ENCODE peak calls at places on chromosomes 11 and 22, in ten cellular contexts. One of them, this sample, is unnamed.
A peak's percentile ranks its signal among the peaks of the same experiment; 100 is the strongest.

GRCh38 chr11:115941481-115941993 is 437.3 kb upstream of the CADM1 start:
- DNase-seq in lung: no peak
- DNase-seq in HCT116: no peak
- DNase-seq in body of pancreas: peak; percentile 77
- DNase-seq in CD4-positive, alpha-beta T cell: no peak
- DNase-seq in ovary: peak; percentile 41
- DNase-seq in hepatocyte: no peak
- DNase-seq in SK-N-SH: no peak
- DNase-seq in transverse colon: peak; percentile 22
- DNase-seq in gastrocnemius medialis: no peak
- DNase-seq in this sample: peak; percentile 10

GRCh38 chr11:68988486-68988885 is 7.7 kb upstream of the MRGPRD start:
- DNase-seq in HCT116: no peak
- DNase-seq in gastrocnemius medialis: no peak
- DNase-seq in lung: no peak
- DNase-seq in SK-N-SH: no peak
- DNase-seq in body of pancreas: no peak
- DNase-seq in ovary: no peak
- DNase-seq in CD4-positive, alpha-beta T cell: no peak
- DNase-seq in hepatocyte: no peak
- DNase-seq in transverse colon: no peak
- DNase-seq in this sample: no peak

GRCh38 chr11:95897731-95898130 is 26.2 kb downstream of the MTMR2 start:
- DNase-seq in CD4-positive, alpha-beta T cell: no peak
- DNase-seq in lung: no peak
- DNase-seq in ovary: no peak
- DNase-seq in HCT116: no peak
- DNase-seq in transverse colon: no peak
- DNase-seq in hepatocyte: no peak
- DNase-seq in gastrocnemius medialis: no peak
- DNase-seq in SK-N-SH: no peak
- DNase-seq in body of pancreas: no peak
- DNase-seq in this sample: no peak

GRCh38 chr11:75491465-75491864 is 34.3 kb downstream of the GDPD5 start:
- DNase-seq in gastrocnemius medialis: no peak
- DNase-seq in ovary: no peak
- DNase-seq in lung: no peak
- DNase-seq in HCT116: no peak
- DNase-seq in transverse colon: no peak
- DNase-seq in body of pancreas: no peak
- DNase-seq in hepatocyte: no peak
- DNase-seq in CD4-positive, alpha-beta T cell: no peak
- DNase-seq in SK-N-SH: no peak
- DNase-seq in this sample: no peak

GRCh38 chr22:23675502-23676415 is 15.1 kb upstream of the RGL4 start:
- DNase-seq in CD4-positive, alpha-beta T cell: no peak
- DNase-seq in ovary: no peak
- DNase-seq in HCT116: no peak
- DNase-seq in body of pancreas: peak; percentile 56
- DNase-seq in transverse colon: peak; percentile 60
- DNase-seq in gastrocnemius medialis: no peak
- DNase-seq in lung: peak; percentile 42
- DNase-seq in SK-N-SH: no peak
- DNase-seq in hepatocyte: peak; percentile 19
- DNase-seq in this sample: no peak

GRCh38 chr22:46761539-46762237 is 762 bp upstream of the TBC1D22A start:
- DNase-seq in body of pancreas: no peak
- DNase-seq in hepatocyte: no peak
- DNase-seq in CD4-positive, alpha-beta T cell: no peak
- DNase-seq in SK-N-SH: no peak
- DNase-seq in lung: no peak
- DNase-seq in HCT116: no peak
- DNase-seq in gastrocnemius medialis: no peak
- DNase-seq in transverse colon: no peak
- DNase-seq in ovary: no peak
- DNase-seq in this sample: no peak

GRCh38 chr11:64963072-64963631 is 8.8 kb downstream of the MAJIN start:
- DNase-seq in ovary: no peak
- DNase-seq in transverse colon: no peak
- DNase-seq in body of pancreas: no peak
- DNase-seq in lung: no peak
- DNase-seq in CD4-positive, alpha-beta T cell: no peak
- DNase-seq in hepatocyte: no peak
- DNase-seq in SK-N-SH: no peak
- DNase-seq in gastrocnemius medialis: no peak
- DNase-seq in HCT116: no peak
- DNase-seq in this sample: no peak

GRCh38 chr11:47469411-47470179 is 20.7 kb upstream of the RAPSN start:
- DNase-seq in body of pancreas: no peak
- DNase-seq in HCT116: no peak
- DNase-seq in CD4-positive, alpha-beta T cell: no peak
- DNase-seq in lung: no peak
- DNase-seq in ovary: no peak
- DNase-seq in transverse colon: no peak
- DNase-seq in hepatocyte: no peak
- DNase-seq in gastrocnemius medialis: no peak
- DNase-seq in SK-N-SH: no peak
- DNase-seq in this sample: no peak

GRCh38 chr11:61092280-61092766 is 10.0 kb upstream of the CD5 start:
- DNase-seq in transverse colon: peak; percentile 26
- DNase-seq in SK-N-SH: no peak
- DNase-seq in HCT116: no peak
- DNase-seq in lung: no peak
- DNase-seq in hepatocyte: no peak
- DNase-seq in ovary: no peak
- DNase-seq in gastrocnemius medialis: no peak
- DNase-seq in CD4-positive, alpha-beta T cell: no peak
- DNase-seq in body of pancreas: no peak
- DNase-seq in this sample: no peak

GRCh38 chr11:2164861-2165555 is 4.0 kb upstream of the INS start:
- DNase-seq in ovary: no peak
- DNase-seq in lung: no peak
- DNase-seq in hepatocyte: no peak
- DNase-seq in transverse colon: no peak
- DNase-seq in gastrocnemius medialis: no peak
- DNase-seq in HCT116: no peak
- DNase-seq in CD4-positive, alpha-beta T cell: no peak
- DNase-seq in body of pancreas: no peak
- DNase-seq in SK-N-SH: no peak
- DNase-seq in this sample: no peak

GRCh38 chr11:110988731-110989130 is 256.8 kb upstream of the POU2AF2 start:
- DNase-seq in SK-N-SH: no peak
- DNase-seq in HCT116: no peak
- DNase-seq in CD4-positive, alpha-beta T cell: no peak
- DNase-seq in transverse colon: no peak
- DNase-seq in gastrocnemius medialis: no peak
- DNase-seq in hepatocyte: no peak
- DNase-seq in ovary: no peak
- DNase-seq in lung: no peak
- DNase-seq in body of pancreas: no peak
- DNase-seq in this sample: no peak

GRCh38 chr11:36149538-36150242 is 139.5 kb downstream of the COMMD9 start:
- DNase-seq in HCT116: peak; percentile 99
- DNase-seq in SK-N-SH: peak; percentile 61
- DNase-seq in hepatocyte: peak; percentile 90
- DNase-seq in body of pancreas: peak; percentile 76
- DNase-seq in CD4-positive, alpha-beta T cell: no peak
- DNase-seq in transverse colon: peak; percentile 24
- DNase-seq in lung: peak; percentile 73
- DNase-seq in gastrocnemius medialis: peak; percentile 54
- DNase-seq in ovary: peak; percentile 66
- DNase-seq in this sample: no peak

GRCh38 chr11:85171648-85172257 is 455.4 kb downstream of the DLG2 start:
- DNase-seq in lung: no peak
- DNase-seq in ovary: no peak
- DNase-seq in SK-N-SH: no peak
- DNase-seq in gastrocnemius medialis: no peak
- DNase-seq in hepatocyte: no peak
- DNase-seq in transverse colon: no peak
- DNase-seq in body of pancreas: no peak
- DNase-seq in HCT116: no peak
- DNase-seq in CD4-positive, alpha-beta T cell: no peak
- DNase-seq in this sample: no peak

GRCh38 chr11:85137597-85137996 is 489.5 kb downstream of the DLG2 start:
- DNase-seq in hepatocyte: no peak
- DNase-seq in SK-N-SH: no peak
- DNase-seq in lung: no peak
- DNase-seq in HCT116: no peak
- DNase-seq in transverse colon: no peak
- DNase-seq in CD4-positive, alpha-beta T cell: no peak
- DNase-seq in gastrocnemius medialis: no peak
- DNase-seq in body of pancreas: peak; percentile 30
- DNase-seq in ovary: no peak
- DNase-seq in this sample: no peak

GRCh38 chr11:71342951-71343827 is 90.8 kb upstream of the SHANK2 start:
- DNase-seq in lung: peak; percentile 45
- DNase-seq in SK-N-SH: peak; percentile 74
- DNase-seq in gastrocnemius medialis: no peak
- DNase-seq in ovary: no peak
- DNase-seq in HCT116: peak; percentile 40
- DNase-seq in transverse colon: peak; percentile 38
- DNase-seq in body of pancreas: peak; percentile 80
- DNase-seq in hepatocyte: peak; percentile 78
- DNase-seq in CD4-positive, alpha-beta T cell: no peak
- DNase-seq in this sample: no peak

GRCh38 chr11:94049351-94049750 is 28.2 kb downstream of the HEPHL1 start:
- DNase-seq in lung: no peak
- DNase-seq in gastrocnemius medialis: no peak
- DNase-seq in hepatocyte: no peak
- DNase-seq in transverse colon: no peak
- DNase-seq in SK-N-SH: no peak
- DNase-seq in CD4-positive, alpha-beta T cell: no peak
- DNase-seq in ovary: no peak
- DNase-seq in HCT116: no peak
- DNase-seq in body of pancreas: no peak
- DNase-seq in this sample: no peak

DNA sequence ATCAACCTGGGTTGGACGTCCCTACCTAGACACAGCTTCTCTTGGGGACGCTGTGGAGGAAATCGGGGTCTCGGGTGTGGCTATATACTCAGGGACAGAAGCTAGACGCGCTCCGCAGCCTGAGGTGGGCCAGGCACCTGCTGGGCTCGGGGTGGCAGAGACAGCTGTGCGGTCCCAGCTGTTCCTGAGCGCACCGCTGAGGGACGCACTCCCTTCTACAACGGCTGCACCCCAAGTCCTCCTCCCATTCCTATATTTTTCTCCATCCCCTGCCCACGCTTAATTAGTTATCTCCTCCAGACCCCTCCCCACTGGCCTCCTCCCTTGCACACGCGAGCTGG is 188 bp upstream of the MTNR1B start:
- DNase-seq in body of pancreas: no peak
- DNase-seq in SK-N-SH: no peak
- DNase-seq in lung: no peak
- DNase-seq in hepatocyte: no peak
- DNase-seq in transverse colon: no peak
- DNase-seq in CD4-positive, alpha-beta T cell: no peak
- DNase-seq in HCT116: no peak
- DNase-seq in gastrocnemius medialis: no peak
- DNase-seq in ovary: no peak
- DNase-seq in this sample: no peak
- H3K27ac ChIP-seq in body of pancreas: no peak overlapping the region
- H3K27ac ChIP-seq in SK-N-SH: no peak overlapping the region
- H3K27ac ChIP-seq in lung: no peak overlapping the region
- H3K27ac ChIP-seq in hepatocyte: no peak overlapping the region
- H3K27ac ChIP-seq in transverse colon: no peak overlapping the region
- H3K27ac ChIP-seq in CD4-positive, alpha-beta T cell: no peak overlapping the region
- H3K27ac ChIP-seq in HCT116: no peak overlapping the region
- H3K27ac ChIP-seq in gastrocnemius medialis: no peak overlapping the region
- H3K27ac ChIP-seq in ovary: no peak overlapping the region
- H3K27ac ChIP-seq in this sample: no peak overlapping the region

DNA sequence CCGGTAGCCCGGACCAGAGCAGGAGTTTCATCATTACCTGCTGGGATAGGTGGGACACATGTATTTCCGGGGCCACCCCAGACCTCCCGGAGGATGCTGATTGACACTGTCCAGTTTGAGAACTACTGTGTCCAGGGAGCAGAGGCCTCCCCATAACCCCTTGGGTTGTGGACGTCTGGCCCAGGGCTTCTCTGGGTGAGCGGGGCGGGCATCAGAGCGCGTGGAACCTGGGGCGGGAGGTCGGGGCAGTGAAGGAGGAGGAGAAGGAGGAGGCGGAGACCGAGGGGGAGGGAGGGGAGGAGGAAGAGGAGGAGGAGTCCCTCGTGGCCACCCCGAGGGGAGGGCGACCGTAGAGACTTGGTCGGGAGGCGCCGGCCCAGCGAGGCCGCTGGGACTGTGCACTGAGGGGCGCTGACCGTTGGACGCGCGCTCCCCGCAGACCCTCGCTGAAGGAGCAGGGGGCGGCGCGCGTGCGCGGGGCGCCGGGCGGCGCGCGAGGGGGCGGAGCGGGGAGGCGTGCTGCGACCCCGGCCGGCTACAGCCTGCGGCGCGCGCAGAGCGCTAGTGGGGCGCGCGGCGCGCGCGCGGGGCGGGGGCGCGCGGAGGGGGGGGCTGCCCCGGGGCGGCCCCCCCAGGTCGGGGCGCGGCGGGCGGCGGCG is at the start of gene GRK3:
- DNase-seq in CD4-positive, alpha-beta T cell: peak; percentile 48
- DNase-seq in gastrocnemius medialis: peak; percentile 30
- DNase-seq in HCT116: peak; percentile 44
- DNase-seq in transverse colon: peak; percentile 72
- DNase-seq in SK-N-SH: peak; percentile 95
- DNase-seq in hepatocyte: peak; percentile 75
- DNase-seq in body of pancreas: peak; percentile 78
- DNase-seq in lung: peak; percentile 80
- DNase-seq in ovary: peak; percentile 70
- DNase-seq in this sample: peak; percentile 48
- H3K27ac ChIP-seq in CD4-positive, alpha-beta T cell: no peak within 1 kb of the TSS
- H3K27ac ChIP-seq in gastrocnemius medialis: peak within 1 kb of the TSS; percentile 53
- H3K27ac ChIP-seq in HCT116: peak within 1 kb of the TSS; percentile 58
- H3K27ac ChIP-seq in transverse colon: peak within 1 kb of the TSS; percentile 77
- H3K27ac ChIP-seq in SK-N-SH: no peak within 1 kb of the TSS
- H3K27ac ChIP-seq in hepatocyte: peak within 1 kb of the TSS; percentile 71
- H3K27ac ChIP-seq in body of pancreas: peak within 1 kb of the TSS; percentile 85
- H3K27ac ChIP-seq in lung: peak within 1 kb of the TSS; percentile 76
- H3K27ac ChIP-seq in ovary: peak within 1 kb of the TSS; percentile 69
- H3K27ac ChIP-seq in this sample: peak within 1 kb of the TSS; percentile 67

DNA sequence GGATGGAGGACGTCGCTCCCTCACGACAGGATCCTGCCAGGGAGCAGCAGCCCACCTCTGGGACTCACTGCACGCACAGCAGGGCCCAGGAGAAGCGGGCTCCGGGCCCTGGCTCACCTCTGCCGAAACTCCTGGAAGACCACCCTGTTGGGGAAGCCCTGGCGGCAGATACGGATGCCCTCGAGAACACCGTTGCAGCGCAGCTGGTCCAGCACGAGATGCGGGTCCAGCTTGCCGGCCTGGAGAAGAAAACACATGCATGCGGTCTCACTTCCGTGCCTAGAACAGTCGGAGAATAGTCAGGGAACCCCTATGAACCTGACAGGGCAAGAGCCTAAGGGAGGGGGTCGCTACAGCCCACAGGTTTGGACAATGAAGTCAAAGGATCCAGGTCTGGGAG is 52.9 kb downstream of the APOL1 start:
- DNase-seq in lung: no peak
- DNase-seq in gastrocnemius medialis: no peak
- DNase-seq in hepatocyte: no peak
- DNase-seq in HCT116: no peak
- DNase-seq in ovary: no peak
- DNase-seq in body of pancreas: no peak
- DNase-seq in CD4-positive, alpha-beta T cell: no peak
- DNase-seq in transverse colon: no peak
- DNase-seq in SK-N-SH: no peak
- DNase-seq in this sample: no peak
- H3K27ac ChIP-seq in lung: peak overlapping the region; percentile 45
- H3K27ac ChIP-seq in gastrocnemius medialis: no peak overlapping the region
- H3K27ac ChIP-seq in hepatocyte: no peak overlapping the region
- H3K27ac ChIP-seq in HCT116: no peak overlapping the region
- H3K27ac ChIP-seq in ovary: no peak overlapping the region
- H3K27ac ChIP-seq in body of pancreas: no peak overlapping the region
- H3K27ac ChIP-seq in CD4-positive, alpha-beta T cell: no peak overlapping the region
- H3K27ac ChIP-seq in transverse colon: peak overlapping the region; percentile 65
- H3K27ac ChIP-seq in SK-N-SH: no peak overlapping the region
- H3K27ac ChIP-seq in this sample: no peak overlapping the region

GRCh38 chr11:117284053-117284452 is 7.1 kb upstream of the BACE1-AS start:
- DNase-seq in ovary: no peak
- DNase-seq in body of pancreas: no peak
- DNase-seq in hepatocyte: no peak
- DNase-seq in gastrocnemius medialis: no peak
- DNase-seq in transverse colon: no peak
- DNase-seq in HCT116: no peak
- DNase-seq in SK-N-SH: no peak
- DNase-seq in CD4-positive, alpha-beta T cell: no peak
- DNase-seq in lung: no peak
- DNase-seq in this sample: no peak
- H3K27ac ChIP-seq in ovary: no peak overlapping the region
- H3K27ac ChIP-seq in body of pancreas: peak overlapping the region; percentile 43
- H3K27ac ChIP-seq in hepatocyte: no peak overlapping the region
- H3K27ac ChIP-seq in gastrocnemius medialis: no peak overlapping the region
- H3K27ac ChIP-seq in transverse colon: no peak overlapping the region
- H3K27ac ChIP-seq in HCT116: no peak overlapping the region
- H3K27ac ChIP-seq in SK-N-SH: no peak overlapping the region
- H3K27ac ChIP-seq in CD4-positive, alpha-beta T cell: no peak overlapping the region
- H3K27ac ChIP-seq in lung: no peak overlapping the region
- H3K27ac ChIP-seq in this sample: no peak overlapping the region

This sample was measured in substantia nigra.